ENCODE peak calls at places on chromosome 14, in eight cellular contexts. E is fibroblast of lung, D is DND-41, G is neuronal stem cell, L is mesendoderm, C is OCI-LY7, Z is GM23338, S is GM12878. O is an unnamed sample.

GRCh38 chr14:100384819-100385813 is 62.0 kb downstream of the SLC25A47 start:
- DNase-seq in E (peak; percentile 84), D (no peak), G (no peak), L (peak; percentile 48), C (peak; percentile 19), Z (peak; percentile 52), S (no peak), O (peak; percentile 76)

GRCh38 chr14:69887740-69888657 is 8.8 kb downstream of the SMOC1 start:
- DNase-seq in E (peak; percentile 58), D (no peak), G (no peak), L (no peak), C (no peak), Z (no peak), S (no peak), O (no peak)

GRCh38 chr14:85534914-85535313 is 5.0 kb downstream of the FLRT2 start:
- DNase-seq in E (peak; percentile 26), D (no peak), G (peak; percentile 17), L (no peak), C (no peak), Z (no peak), S (no peak), O (peak; percentile 13)

GRCh38 chr14:68215628-68216027 is 396.0 kb downstream of the RAD51B start:
- DNase-seq in E (no peak), D (no peak), G (no peak), L (no peak), C (peak; percentile 7), Z (no peak), S (peak; percentile 57), O (no peak)

GRCh38 chr14:99966030-99966429 is 99.2 kb upstream of the EVL start:
- DNase-seq in E (no peak), D (no peak), G (no peak), L (no peak), C (no peak), Z (no peak), S (no peak), O (no peak)

GRCh38 chr14:90732142-90732541 is 84.1 kb downstream of the TTC7B start:
- DNase-seq in E (no peak), D (no peak), G (no peak), L (no peak), C (no peak), Z (no peak), S (no peak), O (no peak)

GRCh38 chr14:68081489-68081888 is 261.9 kb downstream of the RAD51B start:
- DNase-seq in E (no peak), D (no peak), G (no peak), L (no peak), C (no peak), Z (no peak), S (no peak), O (no peak)

GRCh38 chr14:57869530-57870088 is 3.7 kb upstream of the SLC35F4 start:
- DNase-seq in E (no peak), D (no peak), G (no peak), L (no peak), C (no peak), Z (peak; percentile 29), S (no peak), O (peak; percentile 32)

GRCh38 chr14:74683406-74683805 is 29.5 kb downstream of the AREL1 start:
- DNase-seq in E (no peak), D (peak; percentile 16), G (no peak), L (no peak), C (peak; percentile 74), Z (no peak), S (no peak), O (no peak)

GRCh38 chr14:20612403-20612802 is 21.2 kb upstream of the RNASE12 start:
- DNase-seq in E (no peak), D (no peak), G (no peak), L (no peak), C (peak; percentile 58), Z (no peak), S (no peak), O (no peak)

GRCh38 chr14:70808023-70808401 is 1.3 kb downstream of the MAP3K9 start:
- DNase-seq in E (no peak), D (peak; percentile 71), G (no peak), L (peak; percentile 91), C (peak; percentile 41), Z (peak; percentile 85), S (no peak), O (peak; percentile 57)

GRCh38 chr14:30283822-30284446 is 275.0 kb upstream of the G2E3 start:
- DNase-seq in E (peak; percentile 68), D (peak; percentile 24), G (no peak), L (peak; percentile 87), C (peak; percentile 25), Z (peak; percentile 86), S (no peak), O (peak; percentile 48)

GRCh38 chr14:74488788-74489397 is 4.2 kb downstream of the NPC2 start:
- DNase-seq in E (peak; percentile 53), D (no peak), G (no peak), L (no peak), C (peak; percentile 47), Z (no peak), S (no peak), O (no peak)

DNA sequence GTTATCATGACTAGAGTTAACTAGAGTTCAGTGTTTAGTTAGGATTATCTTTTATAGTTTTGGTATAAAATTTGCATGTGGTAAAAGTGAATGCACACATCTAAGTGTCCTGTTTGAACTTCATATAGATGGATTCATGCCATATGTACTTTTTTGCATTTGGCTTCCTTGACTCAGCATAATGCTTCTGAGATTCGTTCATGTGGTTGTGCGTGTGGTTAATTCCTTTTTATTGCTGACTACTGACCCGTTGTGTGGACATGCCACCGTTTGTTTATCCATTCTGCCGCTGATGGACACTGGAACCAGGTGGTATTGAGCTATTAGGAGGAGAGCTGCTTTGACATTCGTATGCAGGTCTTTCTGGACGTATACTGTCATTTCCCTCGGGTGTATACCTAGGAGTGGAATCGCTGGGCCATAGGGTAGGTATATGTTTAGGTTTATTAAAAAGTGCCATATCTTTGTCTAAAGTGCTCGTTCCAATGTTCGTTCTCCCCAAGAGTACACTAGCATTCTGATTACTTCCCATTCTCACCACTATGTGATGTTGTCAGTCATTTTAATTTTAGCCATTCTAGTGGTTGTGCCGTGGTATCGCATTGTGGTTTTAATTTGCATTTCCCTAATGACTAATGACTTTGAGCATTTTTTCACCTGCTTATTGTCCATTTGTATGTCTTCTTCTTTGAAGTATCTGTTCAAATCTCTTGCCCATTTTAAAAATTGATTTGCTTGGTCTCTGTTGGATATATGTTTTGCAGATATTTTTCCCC is 37.7 kb downstream of the RIN3 start:
- DNase-seq in E (no peak), D (no peak), G (no peak), L (no peak), C (peak; percentile 54), Z (no peak), S (peak; percentile 82), O (no peak)
- H3K4me2 ChIP-seq in E (no peak overlapping the region), D (no peak overlapping the region), G (no peak overlapping the region), L (no peak overlapping the region), C (peak overlapping the region; percentile 41), Z (no peak overlapping the region), S (peak overlapping the region; percentile 96), O (no peak overlapping the region)

DNA sequence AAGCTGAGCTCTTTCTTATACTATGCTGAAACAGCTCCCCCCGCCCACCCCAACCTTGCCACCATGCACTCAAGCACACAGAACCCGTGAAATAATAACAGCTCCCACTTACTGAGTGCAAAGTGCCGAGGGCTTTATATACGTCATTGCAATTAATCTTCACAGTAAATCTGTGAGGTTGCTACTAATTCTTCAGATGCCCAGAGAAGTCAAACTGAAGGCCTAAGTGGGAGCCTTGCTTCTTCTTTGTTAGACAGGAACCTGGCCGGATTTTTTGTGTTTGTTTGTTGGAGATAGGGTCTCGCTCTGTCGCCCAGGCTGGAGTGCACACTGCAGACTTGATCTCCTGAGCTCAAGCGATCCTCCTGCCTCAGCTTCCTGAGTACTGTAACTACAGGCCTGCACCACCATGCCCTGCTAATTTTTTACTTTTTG is 34.0 kb downstream of the VCPKMT start:
- DNase-seq in E (no peak), D (no peak), G (no peak), L (no peak), C (peak; percentile 39), Z (no peak), S (no peak), O (no peak)
- H3K4me2 ChIP-seq in E (no peak overlapping the region), D (no peak overlapping the region), G (no peak overlapping the region), L (no peak overlapping the region), C (peak overlapping the region; percentile 34), Z (no peak overlapping the region), S (peak overlapping the region; percentile 100), O (no peak overlapping the region)

DNA sequence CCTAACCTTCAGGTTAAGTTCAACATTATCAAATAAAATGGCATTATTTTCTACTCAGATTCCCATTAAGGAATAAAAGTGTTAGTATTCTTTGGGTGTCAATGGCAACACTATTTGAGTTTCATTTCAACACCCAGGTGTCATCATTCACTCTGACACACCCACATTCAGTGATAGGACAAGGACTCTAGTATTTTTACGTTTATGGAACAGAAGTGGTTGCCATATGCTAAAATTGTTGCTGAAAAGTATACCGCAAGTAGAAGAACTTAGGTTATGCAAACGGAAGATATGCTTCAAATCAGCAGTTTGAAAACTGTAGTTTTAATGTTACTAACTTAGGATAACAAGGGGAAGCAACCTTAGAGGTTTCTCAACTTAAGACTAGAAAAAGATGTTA is 20.0 kb upstream of the SGPP1 start:
- DNase-seq in E (no peak), D (no peak), G (no peak), L (no peak), C (peak; percentile 75), Z (no peak), S (no peak), O (no peak)
- H3K4me2 ChIP-seq in E (no peak overlapping the region), D (no peak overlapping the region), G (no peak overlapping the region), L (no peak overlapping the region), C (peak overlapping the region; percentile 65), Z (no peak overlapping the region), S (peak overlapping the region; percentile 6), O (no peak overlapping the region)

GRCh38 chr14:106530031-106530422 is 1003.6 kb downstream of the TMEM121 start:
- DNase-seq in E (no peak), D (no peak), G (no peak), L (no peak), C (no peak), Z (no peak), S (no peak), O (no peak)
- H3K4me2 ChIP-seq in E (no peak overlapping the region), D (no peak overlapping the region), G (no peak overlapping the region), L (no peak overlapping the region), C (no peak overlapping the region), Z (no peak overlapping the region), S (peak overlapping the region; percentile 68), O (no peak overlapping the region)

DNA sequence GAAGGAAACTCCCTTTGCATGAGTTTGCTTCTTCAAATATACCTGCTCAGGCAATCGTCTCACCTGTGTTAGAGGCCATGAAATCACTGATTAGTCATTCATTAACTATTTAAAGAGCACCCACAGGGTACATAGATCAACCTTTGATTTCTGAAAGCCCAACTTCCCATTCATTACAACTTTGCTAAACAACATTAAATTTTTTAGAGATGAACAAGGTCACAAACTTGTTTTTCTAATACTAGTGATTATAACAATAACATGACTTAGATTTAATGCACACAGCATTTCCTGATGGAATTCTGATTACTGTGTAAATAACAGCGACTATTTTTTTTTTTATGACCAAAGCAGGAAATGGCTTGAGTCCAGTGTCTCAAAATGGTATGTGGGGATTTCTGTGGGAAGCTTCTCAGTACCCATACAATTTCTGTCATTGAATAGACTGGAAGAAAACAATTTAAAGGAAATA is 5.4 kb upstream of the ERO1A start:
- DNase-seq in E (no peak), D (no peak), G (no peak), L (no peak), C (no peak), Z (no peak), S (no peak), O (peak; percentile 46)
- H3K4me2 ChIP-seq in E (no peak overlapping the region), D (no peak overlapping the region), G (no peak overlapping the region), L (no peak overlapping the region), C (no peak overlapping the region), Z (no peak overlapping the region), S (peak overlapping the region; percentile 11), O (peak overlapping the region; percentile 9)

GRCh38 chr14:59175404-59175803 is 13.1 kb upstream of the DAAM1 start:
- DNase-seq in E (no peak), D (no peak), G (no peak), L (no peak), C (peak; percentile 67), Z (no peak), S (peak; percentile 92), O (no peak)
- H3K4me2 ChIP-seq in E (no peak overlapping the region), D (no peak overlapping the region), G (no peak overlapping the region), L (no peak overlapping the region), C (peak overlapping the region; percentile 64), Z (no peak overlapping the region), S (peak overlapping the region; percentile 43), O (no peak overlapping the region)

O was measured in hepatocyte.